ENCODE peak calls at places on chromosomes 12 and 14, in nine cellular contexts. E is H1, C is pancreas, W is ovary, F is BJ, I is A549, K is hepatocyte, O is fibroblast of lung, P is IMR-90. D is an unnamed sample.

GRCh38 chr12:15910864-15911696 is at the start of gene DERA:
- DNase-seq in W (peak), E (peak), P (peak), O (peak), C (peak), K (peak), I (peak), F (peak), D (peak)

GRCh38 chr14:73502017-73502619 is 11.4 kb downstream of the RIOX1 start:
- DNase-seq in W (no peak), P (no peak), C (no peak), O (no peak), F (no peak), E (no peak), I (no peak), K (no peak), D (peak)

GRCh38 chr14:99964979-99965378 is 100.2 kb upstream of the EVL start:
- DNase-seq in K (no peak), E (no peak), W (no peak), O (no peak), P (no peak), I (no peak), C (no peak), F (no peak), D (peak)

GRCh38 chr12:3214508-3215365 is 137.6 kb downstream of the TSPAN9 start:
- DNase-seq in K (no peak), W (no peak), F (no peak), P (no peak), O (no peak), C (no peak), I (no peak), E (no peak), D (peak)

GRCh38 chr12:117897379-117898161 is 71.2 kb downstream of the KSR2 start:
- DNase-seq in F (no peak), P (no peak), W (no peak), I (no peak), E (no peak), C (no peak), K (no peak), O (no peak), D (no peak)

GRCh38 chr14:73728106-73729014 is 14.2 kb upstream of the PNMA1 start:
- DNase-seq in K (peak), P (peak), W (peak), O (peak), I (peak), C (peak), E (peak), F (no peak), D (peak)

GRCh38 chr12:94831081-94831747 is 172.3 kb downstream of the NDUFA12 start:
- DNase-seq in F (no peak), E (no peak), W (no peak), C (no peak), I (no peak), P (no peak), O (no peak), K (no peak), D (no peak)

GRCh38 chr12:71567562-71567961 is 96.1 kb downstream of the ZFC3H1 start:
- DNase-seq in I (no peak), O (no peak), F (no peak), E (no peak), W (no peak), C (no peak), K (peak), P (no peak), D (no peak)

GRCh38 chr12:110002691-110003515 is 3.7 kb downstream of the ANKRD13A start:
- DNase-seq in F (no peak), C (no peak), P (peak), W (no peak), O (peak), E (no peak), I (no peak), K (no peak), D (peak)

GRCh38 chr12:6307521-6307920 is 3.0 kb upstream of the PLEKHG6 start:
- DNase-seq in E (no peak), F (no peak), O (no peak), K (no peak), W (no peak), I (no peak), C (no peak), P (no peak), D (no peak)

GRCh38 chr14:105172476-105172875 is 3.9 kb upstream of the JAG2 start:
- DNase-seq in F (no peak), C (no peak), P (no peak), K (no peak), E (no peak), I (no peak), W (no peak), O (no peak), D (no peak)

GRCh38 chr12:51441583-51441982 is 17.0 kb downstream of the SLC4A8 start:
- DNase-seq in C (no peak), E (no peak), P (peak), O (peak), W (peak), K (peak), I (no peak), F (no peak), D (no peak)

GRCh38 chr12:121036810-121037326 is 2.2 kb downstream of the OASL start:
- DNase-seq in C (no peak), F (no peak), I (peak), W (no peak), P (peak), O (peak), K (peak), E (no peak), D (no peak)

GRCh38 chr12:69329669-69330428 is 18.3 kb upstream of the LYZ start:
- DNase-seq in K (no peak), I (no peak), P (no peak), C (no peak), W (no peak), F (no peak), E (no peak), O (no peak), D (no peak)

GRCh38 chr12:47892819-47893218 is 12.0 kb downstream of the VDR start:
- DNase-seq in F (no peak), W (no peak), I (no peak), C (no peak), K (no peak), P (peak), O (peak), E (no peak), D (no peak)

GRCh38 chr14:96638041-96638855 is 136.1 kb downstream of the PAPOLA start:
- DNase-seq in K (no peak), F (no peak), E (peak), I (no peak), C (no peak), W (no peak), O (no peak), P (no peak), D (no peak)

GRCh38 chr14:105476937-105477658 is 2.5 kb downstream of the CRIP2 start:
- DNase-seq in K (no peak), E (no peak), I (no peak), W (peak), F (no peak), C (no peak), P (no peak), O (no peak), D (no peak)

GRCh38 chr14:70086685-70087379 is 101.9 kb downstream of the SLC8A3 start:
- DNase-seq in C (no peak), W (no peak), P (peak), F (no peak), I (no peak), O (peak), K (peak), E (no peak), D (peak)

GRCh38 chr12:28925726-28926376 is 223.2 kb upstream of the FAR2 start:
- DNase-seq in K (no peak), C (no peak), I (no peak), O (peak), F (peak), E (no peak), W (no peak), P (peak), D (no peak)

GRCh38 chr12:69102856-69103255 is 136.5 kb upstream of the CPSF6 start:
- DNase-seq in I (no peak), C (no peak), W (no peak), K (no peak), F (no peak), E (no peak), O (no peak), P (no peak), D (no peak)

GRCh38 chr14:75292886-75293285 is 14.3 kb downstream of the FOS start:
- DNase-seq in O (no peak), E (no peak), F (no peak), I (no peak), P (no peak), W (no peak), C (no peak), K (no peak), D (no peak)

GRCh38 chr12:6840428-6841138 is at the start of gene GNB3:
- DNase-seq in W (no peak), E (no peak), F (no peak), K (no peak), O (no peak), P (no peak), C (no peak), I (no peak), D (no peak)

GRCh38 chr12:132852496-132852895 is 23.8 kb upstream of the GOLGA3 start:
- DNase-seq in E (no peak), W (no peak), F (no peak), I (no peak), P (no peak), O (no peak), C (no peak), K (no peak), D (no peak)

GRCh38 chr12:132851465-132851864 is 22.8 kb upstream of the GOLGA3 start:
- DNase-seq in E (no peak), O (no peak), K (no peak), F (no peak), P (no peak), I (no peak), W (no peak), C (no peak), D (no peak)

GRCh38 chr12:132850291-132850690 is 21.6 kb upstream of the GOLGA3 start:
- DNase-seq in C (no peak), I (no peak), O (no peak), W (no peak), K (no peak), E (no peak), F (no peak), P (no peak), D (no peak)

GRCh38 chr12:132848521-132848920 is 19.9 kb upstream of the GOLGA3 start:
- DNase-seq in F (no peak), C (no peak), E (no peak), P (no peak), I (no peak), O (no peak), K (no peak), W (no peak), D (no peak)

GRCh38 chr12:132847363-132848356 is 19.0 kb upstream of the GOLGA3 start:
- DNase-seq in I (no peak), E (peak), O (no peak), P (no peak), C (no peak), K (no peak), F (no peak), W (no peak), D (no peak)
- H3K4me3 ChIP-seq in I (no peak), E (peak), O (no peak), P (no peak), C (no peak), K (no peak), F (no peak), W (no peak), D (no peak)

DNA sequence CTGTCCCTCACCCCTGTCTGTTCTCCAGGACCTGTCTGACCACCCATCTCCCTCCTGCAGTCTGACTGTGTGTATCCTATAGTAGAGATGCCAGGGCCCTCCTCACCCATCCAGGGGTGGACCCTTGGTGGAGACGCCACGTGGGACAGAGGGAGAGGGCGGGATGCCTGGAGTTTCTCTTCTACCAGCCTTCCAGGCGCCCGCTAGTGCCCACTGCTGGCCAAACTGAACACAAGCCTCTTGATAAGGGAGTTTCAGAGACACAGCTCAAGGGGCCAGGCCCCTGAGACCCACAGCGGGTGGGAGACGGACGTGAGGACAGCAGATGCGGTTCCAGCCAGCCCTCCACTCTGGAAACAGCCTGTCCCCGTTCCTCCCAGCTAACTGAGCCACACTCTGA is 147.3 kb downstream of the RBM19 start:
- DNase-seq in P (no peak), W (no peak), I (peak), K (peak), F (no peak), C (no peak), E (peak), O (no peak), D (no peak)
- TF ChIP-seq CTCF in P (peak), W (no peak), I (peak), K (peak), F (peak), C (no peak), E (peak), O (peak), D (peak)

GRCh38 chr12:2013527-2014223 is 9.4 kb upstream of the DCP1B start:
- DNase-seq in K (peak), W (no peak), I (no peak), E (no peak), P (peak), O (no peak), C (no peak), F (no peak), D (no peak)

GRCh38 chr12:2011641-2012607 is 7.7 kb upstream of the DCP1B start:
- DNase-seq in K (no peak), O (no peak), W (no peak), P (peak), C (no peak), E (no peak), F (no peak), I (no peak), D (peak)

GRCh38 chr12:2009623-2010022 is 5.4 kb upstream of the DCP1B start:
- DNase-seq in F (no peak), O (no peak), E (no peak), K (no peak), P (no peak), C (no peak), W (no peak), I (no peak), D (no peak)

GRCh38 chr12:2016862-2017723 is 12.8 kb upstream of the DCP1B start:
- DNase-seq in O (no peak), K (no peak), C (no peak), F (no peak), W (no peak), E (no peak), P (no peak), I (no peak), D (no peak)

DNA sequence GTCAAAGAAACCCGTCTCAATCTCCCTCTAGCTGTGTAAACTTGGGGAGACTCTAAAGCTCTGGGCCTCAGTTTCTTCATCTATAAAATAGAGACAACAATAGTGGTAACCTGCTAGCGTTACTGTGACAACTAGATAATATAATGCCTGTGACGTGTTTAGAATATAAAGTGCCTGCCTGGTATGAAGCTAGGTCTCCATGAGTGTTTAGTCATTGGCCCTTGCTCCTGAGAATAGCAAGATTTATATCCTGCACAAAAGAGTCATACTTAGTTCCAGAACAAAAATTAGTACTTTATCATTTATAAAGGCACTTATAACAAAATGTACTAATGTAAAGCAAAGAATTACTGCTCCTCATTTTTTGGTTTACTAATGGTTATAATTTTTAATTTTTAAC is 8.9 kb upstream of the DCP1B start:
- DNase-seq in F (no peak), P (peak), O (peak), E (no peak), C (no peak), W (no peak), I (no peak), K (no peak), D (no peak)
- H3K4me3 ChIP-seq in F (no peak), P (no peak), O (no peak), E (no peak), C (no peak), W (no peak), I (no peak), K (no peak), D (no peak)

DNA sequence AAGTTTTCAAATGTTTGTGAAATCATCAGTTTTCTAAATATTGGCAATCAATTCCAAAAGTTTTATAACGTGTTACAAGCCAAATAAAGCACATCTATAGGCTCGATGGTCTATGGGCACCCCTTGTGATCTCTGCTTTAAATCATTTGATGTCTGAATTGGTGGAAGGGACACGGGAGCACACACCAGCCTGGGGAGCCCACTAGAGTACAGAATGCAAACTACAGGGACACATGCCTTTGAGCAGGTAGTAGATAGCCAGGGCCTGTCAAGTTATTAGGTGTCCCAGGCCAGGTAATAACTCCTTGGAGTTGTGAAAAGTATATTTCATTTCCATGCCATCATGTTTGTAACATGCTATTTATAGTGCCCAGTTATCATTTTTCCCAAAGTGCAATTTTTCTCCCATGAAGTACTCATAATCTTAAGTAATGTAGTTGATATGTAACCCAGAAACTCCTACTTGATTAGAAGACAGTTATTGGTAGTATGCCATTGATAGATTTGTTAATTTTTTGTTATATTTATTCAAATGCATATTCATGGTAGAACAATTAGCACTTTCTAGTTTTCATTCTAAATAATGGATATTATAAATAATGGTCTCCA is 97.0 kb upstream of the FGD4 start:
- DNase-seq in O (no peak), K (peak), C (peak), W (no peak), P (no peak), E (no peak), F (no peak), I (no peak), D (no peak)
- TF ChIP-seq CTCF in O (peak), K (peak), C (no peak), W (no peak), P (peak), E (peak), F (peak), I (no peak), D (peak)

GRCh38 chr14:92586001-92586947 is 72.7 kb downstream of the RIN3 start:
- DNase-seq in W (no peak), F (peak), E (no peak), P (peak), O (peak), K (peak), I (no peak), C (no peak), D (peak)
- H3K4me3 ChIP-seq in W (no peak), F (no peak), E (no peak), P (no peak), O (no peak), K (no peak), I (no peak), C (no peak), D (no peak)

GRCh38 chr12:52561880-52562449 is 9.0 kb upstream of the KRT71 start:
- DNase-seq in O (no peak), W (no peak), C (no peak), K (peak), E (no peak), P (no peak), F (no peak), I (peak), D (no peak)
- TF ChIP-seq CTCF in O (no peak), W (no peak), C (no peak), K (peak), E (peak), P (no peak), F (peak), I (peak), D (peak)

GRCh38 chr14:58912799-58913432 is 275.2 kb downstream of the DACT1 start:
- DNase-seq in K (peak), E (no peak), F (no peak), I (no peak), C (no peak), O (no peak), W (no peak), P (peak), D (no peak)
- H3K4me3 ChIP-seq in K (no peak), E (no peak), F (no peak), I (no peak), C (no peak), O (no peak), W (no peak), P (no peak), D (no peak)

DNA sequence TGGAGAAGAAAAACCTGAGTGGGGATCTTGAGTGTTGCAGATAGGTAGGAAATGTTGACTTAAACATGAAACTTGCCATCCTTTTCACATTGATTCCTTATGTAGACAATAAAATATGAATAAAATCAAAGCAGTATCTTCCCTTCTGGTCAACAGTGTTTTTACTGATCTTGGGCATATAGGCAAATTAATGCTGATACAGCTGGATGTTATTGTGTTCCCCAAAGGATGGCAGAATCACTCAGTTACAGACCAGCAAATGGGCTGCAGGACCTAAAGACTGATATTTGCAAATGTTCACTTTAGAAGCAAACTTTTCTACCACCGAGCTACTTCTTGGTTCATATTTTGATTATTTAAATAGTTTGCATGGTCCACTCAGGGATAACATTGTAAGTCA is 33.9 kb downstream of the MTHFD1 start:
- DNase-seq in P (no peak), I (no peak), C (no peak), F (no peak), E (no peak), K (no peak), O (no peak), W (no peak), D (no peak)
- TF ChIP-seq CTCF in P (no peak), I (no peak), C (no peak), F (no peak), E (no peak), K (no peak), O (no peak), W (no peak), D (no peak)